ENCODE peak calls at places on chromosomes 16 and 17, in eight cellular contexts. K is cardiac muscle cell; S is brain microvascular endothelial cell; C is stomach; Q is mammary epithelial cell; I is psoas muscle; N is kidney epithelial cell; G is CD8-positive, alpha-beta T cell. H is an unnamed sample.

GRCh38 chr17:6775871-6776405 is at the start of gene FBXO39:
- DNase-seq in K (peak; percentile 24), S (no peak), C (no peak), Q (no peak), I (no peak), N (no peak), G (no peak), H (no peak)

GRCh38 chr16:27245276-27246231 is 23.0 kb downstream of the NSMCE1 start:
- DNase-seq in K (peak; percentile 85), S (peak; percentile 97), C (no peak), Q (no peak), I (peak; percentile 63), N (peak; percentile 63), G (no peak), H (no peak)

GRCh38 chr17:36808181-36808661 is 129.1 kb upstream of the LHX1 start:
- DNase-seq in K (peak; percentile 20), S (no peak), C (no peak), Q (peak; percentile 19), I (no peak), N (no peak), G (no peak), H (no peak)

GRCh38 chr16:24748242-24748641 is 18.8 kb downstream of the TNRC6A start:
- DNase-seq in K (peak; percentile 90), S (peak; percentile 91), C (no peak), Q (peak; percentile 88), I (no peak), N (peak; percentile 86), G (no peak), H (peak; percentile 73)

GRCh38 chr17:66612993-66613392 is 221.9 kb upstream of the CACNG5 start:
- DNase-seq in K (no peak), S (no peak), C (no peak), Q (no peak), I (no peak), N (no peak), G (no peak), H (no peak)

GRCh38 chr17:57125406-57125805 is 40.4 kb downstream of the AKAP1 start:
- DNase-seq in K (no peak), S (no peak), C (no peak), Q (no peak), I (no peak), N (no peak), G (no peak), H (no peak)

GRCh38 chr17:73278465-73279453 is 17.1 kb upstream of the CPSF4L start:
- DNase-seq in K (peak; percentile 42), S (no peak), C (peak; percentile 51), Q (no peak), I (no peak), N (no peak), G (no peak), H (no peak)

GRCh38 chr17:63685021-63685420 is 14.9 kb downstream of the LIMD2 start:
- DNase-seq in K (peak; percentile 28), S (no peak), C (no peak), Q (no peak), I (no peak), N (no peak), G (no peak), H (no peak)

GRCh38 chr17:41009301-41009760 is 403 bp upstream of the KRTAP3-1 start:
- DNase-seq in K (no peak), S (no peak), C (no peak), Q (no peak), I (no peak), N (no peak), G (no peak), H (no peak)

GRCh38 chr17:31880311-31880710 is 21.2 kb downstream of the UTP6 start:
- DNase-seq in K (no peak), S (no peak), C (no peak), Q (no peak), I (no peak), N (no peak), G (no peak), H (no peak)

GRCh38 chr16:10521681-10522274 is 58.6 kb downstream of the EMP2 start:
- DNase-seq in K (peak; percentile 75), S (peak; percentile 52), C (peak; percentile 65), Q (peak; percentile 45), I (peak; percentile 22), N (no peak), G (peak; percentile 19), H (no peak)

GRCh38 chr17:64217249-64217652 is 45.8 kb downstream of the TEX2 start:
- DNase-seq in K (no peak), S (no peak), C (no peak), Q (no peak), I (no peak), N (no peak), G (no peak), H (no peak)

GRCh38 chr16:2779978-2780898 is 3.2 kb upstream of the ELOB start:
- DNase-seq in K (no peak), S (no peak), C (no peak), Q (no peak), I (no peak), N (no peak), G (no peak), H (no peak)

GRCh38 chr17:56785396-56785795 is 48.3 kb downstream of the C17orf67 start:
- DNase-seq in K (no peak), S (no peak), C (no peak), Q (peak; percentile 88), I (no peak), N (no peak), G (no peak), H (peak; percentile 14)

GRCh38 chr16:72978212-72978611 is 69.7 kb downstream of the ZFHX3 start:
- DNase-seq in K (peak; percentile 72), S (peak; percentile 24), C (no peak), Q (no peak), I (no peak), N (no peak), G (no peak), H (no peak)

GRCh38 chr16:4689091-4689671 is 4.2 kb upstream of the NUDT16L1 start:
- DNase-seq in K (no peak), S (no peak), C (no peak), Q (no peak), I (no peak), N (no peak), G (no peak), H (no peak)

GRCh38 chr16:50296807-50297206 is 30.5 kb downstream of the ADCY7 start:
- DNase-seq in K (no peak), S (no peak), C (no peak), Q (no peak), I (no peak), N (no peak), G (no peak), H (no peak)
- H3K36me3 ChIP-seq in K (no peaks in the 10 kb centered on the region), S (peaks cover 17% of the 10 kb centered on the region), C (peaks cover 11% of the 10 kb centered on the region), Q (no peaks in the 10 kb centered on the region), I (no peaks in the 10 kb centered on the region), N (no peaks in the 10 kb centered on the region), G (peaks cover 69% of the 10 kb centered on the region), H (peaks cover 6% of the 10 kb centered on the region)

DNA sequence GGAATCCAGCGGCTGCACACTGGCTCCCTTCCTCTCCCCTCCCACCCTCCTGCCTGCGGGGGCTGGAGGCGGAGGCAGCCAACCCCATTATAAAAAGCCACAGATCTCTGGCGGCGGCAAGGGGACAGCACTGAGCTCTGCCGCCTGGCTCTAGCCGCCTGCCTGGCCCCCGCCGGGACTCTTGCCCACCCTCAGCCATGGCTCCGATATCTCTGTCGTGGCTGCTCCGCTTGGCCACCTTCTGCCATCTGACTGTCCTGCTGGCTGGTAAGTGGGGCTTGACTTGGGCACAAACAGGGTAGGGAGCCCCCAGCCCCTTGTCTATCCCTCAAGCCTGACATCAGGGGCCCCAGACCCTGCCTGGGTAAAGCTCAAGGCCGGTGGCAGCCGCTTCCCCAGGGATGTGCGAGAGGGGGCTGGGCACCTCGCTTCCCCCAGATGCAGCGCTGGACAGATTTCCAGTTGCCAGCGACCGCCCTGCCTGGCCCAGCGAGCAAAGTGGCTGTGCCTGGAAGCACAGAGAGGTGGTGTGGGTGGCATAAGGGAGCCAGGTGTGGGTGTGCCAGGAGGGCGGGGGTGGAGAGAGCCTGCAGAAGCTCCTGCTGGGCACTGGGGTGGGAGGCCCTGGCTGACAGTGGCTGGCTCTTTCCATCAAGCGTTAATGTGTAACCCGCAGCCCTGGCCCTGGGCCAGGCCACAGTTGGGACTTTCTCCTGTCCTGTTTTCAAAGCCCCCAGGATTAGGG is at the start of gene CX3CL1:
- DNase-seq in K (peak; percentile 69), S (peak; percentile 28), C (peak; percentile 40), Q (peak; percentile 62), I (peak; percentile 42), N (peak; percentile 54), G (no peak), H (no peak)
- H3K4me3 ChIP-seq in K (no peak within 1 kb of the TSS), S (peak within 1 kb of the TSS; percentile 27), C (peak within 1 kb of the TSS; percentile 42), Q (peak within 1 kb of the TSS; percentile 44), I (peak within 1 kb of the TSS; percentile 66), N (peak within 1 kb of the TSS; percentile 59), G (no peak within 1 kb of the TSS), H (no peak within 1 kb of the TSS)

DNA sequence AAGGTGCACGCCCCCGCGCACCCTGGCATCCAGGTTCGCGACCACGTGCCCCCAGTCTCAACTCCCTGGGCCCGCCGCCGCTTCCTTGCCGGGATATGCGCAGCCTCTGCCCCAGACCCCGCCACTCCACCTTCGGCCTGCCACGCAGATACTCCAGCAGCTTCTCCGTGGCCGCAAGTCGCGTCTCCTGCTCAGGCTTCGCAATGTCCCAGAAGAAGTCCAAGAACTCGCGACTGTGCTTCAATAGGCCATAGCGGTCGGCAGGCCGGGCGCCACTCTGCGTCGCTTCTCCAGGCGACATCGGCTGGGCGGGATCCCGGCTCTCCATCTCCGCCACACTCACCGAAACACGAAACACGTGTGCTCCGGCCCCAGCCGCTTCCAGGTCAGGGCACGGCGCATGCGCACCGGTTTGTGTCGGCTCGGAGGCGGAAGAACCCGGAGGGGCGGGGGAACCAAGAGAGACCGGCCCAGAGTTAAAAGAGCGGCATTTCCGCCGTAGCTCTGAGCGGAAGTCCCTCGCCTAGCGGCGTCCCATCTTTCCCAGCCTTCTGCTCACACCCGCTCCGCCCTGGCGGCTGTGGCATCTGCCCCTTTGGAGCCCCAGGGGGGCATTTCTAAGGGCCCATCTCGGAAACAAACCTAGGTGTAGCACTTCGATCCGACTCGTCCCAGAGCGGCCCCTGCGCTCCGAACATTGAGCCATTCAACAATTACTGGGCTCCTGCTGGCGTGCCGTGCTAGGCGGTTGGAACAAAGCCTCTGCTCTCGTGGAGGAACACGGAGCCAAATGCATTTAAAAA is at the start of gene MYBBP1A:
- DNase-seq in K (peak; percentile 97), S (peak; percentile 89), C (peak; percentile 98), Q (peak; percentile 92), I (peak; percentile 99), N (peak; percentile 79), G (peak; percentile 96), H (peak; percentile 64)
- TF ChIP-seq CTCF in K (peak; percentile 11), S (peak; percentile 32), C (no peak), Q (no peak), I (peak; percentile 13), N (peak; percentile 27), G (no peak), H (peak; percentile 42)

DNA sequence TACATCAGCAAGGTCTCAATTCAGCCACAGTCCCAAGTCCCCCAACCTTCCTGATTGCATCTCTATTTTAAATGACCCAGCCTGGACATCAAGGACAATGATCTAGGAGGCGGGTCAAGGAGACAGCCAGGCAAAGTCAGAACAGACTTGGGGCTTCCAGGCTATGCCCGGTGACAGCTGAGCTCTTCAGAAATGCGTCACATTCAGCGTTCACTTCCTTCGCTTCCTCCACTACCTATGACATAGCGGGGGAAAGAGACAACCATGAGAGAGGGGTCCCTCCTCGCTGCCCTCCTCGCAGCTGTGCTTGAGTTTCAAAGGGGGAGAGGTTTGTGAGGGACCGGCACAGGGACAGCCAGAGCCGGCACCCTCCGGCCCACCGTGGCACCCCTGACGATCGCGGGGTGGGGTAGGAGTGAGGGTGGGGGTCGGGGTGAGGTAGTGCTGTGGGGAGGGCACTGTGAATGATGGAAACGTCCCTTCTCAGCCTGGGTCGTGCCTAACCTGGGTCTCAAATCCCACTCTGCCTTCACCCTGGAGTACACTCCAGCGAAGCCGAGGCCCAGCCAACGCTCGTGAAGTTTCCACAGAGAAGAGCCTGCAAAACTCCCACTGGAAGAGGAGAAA is 12.3 kb upstream of the LGALS3BP start:
- DNase-seq in K (no peak), S (no peak), C (peak; percentile 11), Q (no peak), I (peak; percentile 2), N (no peak), G (no peak), H (no peak)
- H3K36me3 ChIP-seq in K (peaks cover 12% of the 10 kb centered on the region), S (peaks cover 44% of the 10 kb centered on the region), C (peaks cover 47% of the 10 kb centered on the region), Q (peaks cover 15% of the 10 kb centered on the region), I (no peaks in the 10 kb centered on the region), N (peaks cover 2% of the 10 kb centered on the region), G (peaks cover 4% of the 10 kb centered on the region), H (peaks cover 33% of the 10 kb centered on the region)